ENCODE peak calls at places on chromosomes 16 and 17, in nine cellular contexts. M is AG10803, E is Panc1, K is gastrocnemius medialis, N is choroid plexus epithelial cell, R is foreskin fibroblast, S is colonic mucosa, H is epithelial cell of esophagus, X is tibial artery. T is an unnamed sample.

GRCh38 chr17:74429604-74430384 is 2.1 kb upstream of the GPRC5C start:
- DNase-seq in M (no peak), E (no peak), K (peak), N (no peak), R (no peak), S (peak), H (no peak), X (no peak), T (no peak)

GRCh38 chr17:66348605-66349165 is 46.3 kb downstream of the PRKCA start:
- DNase-seq in M (peak), E (peak), K (peak), N (peak), R (peak), S (peak), H (peak), X (no peak), T (peak)

GRCh38 chr16:88597856-88598491 is 27.8 kb downstream of the ZC3H18 start:
- DNase-seq in M (no peak), E (no peak), K (no peak), N (no peak), R (no peak), S (no peak), H (no peak), X (no peak), T (no peak)

GRCh38 chr17:6075050-6075449 is 4.9 kb downstream of the WSCD1 start:
- DNase-seq in M (no peak), E (no peak), K (peak), N (no peak), R (no peak), S (no peak), H (no peak), X (no peak), T (no peak)

GRCh38 chr17:49200423-49201083 is 9.8 kb downstream of the GNGT2 start:
- DNase-seq in M (no peak), E (no peak), K (no peak), N (no peak), R (no peak), S (no peak), H (no peak), X (no peak), T (no peak)

GRCh38 chr17:7837375-7838290 is 3.6 kb downstream of the KDM6B start:
- DNase-seq in M (no peak), E (no peak), K (no peak), N (peak), R (no peak), S (no peak), H (peak), X (no peak), T (no peak)

GRCh38 chr17:2054740-2055493 is at the start of gene HIC1:
- DNase-seq in M (peak), E (no peak), K (peak), N (peak), R (peak), S (peak), H (peak), X (peak), T (peak)

GRCh38 chr17:70168044-70168978 is 1.0 kb upstream of the KCNJ2 start:
- DNase-seq in M (peak), E (peak), K (peak), N (peak), R (peak), S (peak), H (peak), X (peak), T (peak)

GRCh38 chr17:73325527-73325842 is 13.7 kb upstream of the CDC42EP4 start:
- DNase-seq in M (peak), E (no peak), K (peak), N (peak), R (peak), S (no peak), H (peak), X (peak), T (no peak)

GRCh38 chr16:88387941-88388627 is 5.3 kb downstream of the ZNF469 start:
- DNase-seq in M (peak), E (no peak), K (peak), N (no peak), R (no peak), S (peak), H (peak), X (no peak), T (no peak)

GRCh38 chr17:69390735-69391501 is 23.6 kb upstream of the MAP2K6 start:
- DNase-seq in M (no peak), E (no peak), K (no peak), N (no peak), R (no peak), S (peak), H (no peak), X (no peak), T (no peak)

GRCh38 chr16:88706288-88706964 is at the start of the genes CTU2 and RNF166:
- DNase-seq in M (peak), E (no peak), K (peak), N (peak), R (peak), S (peak), H (peak), X (peak), T (peak)

GRCh38 chr16:13612623-13613022 is 307.3 kb upstream of the ERCC4 start:
- DNase-seq in M (no peak), E (no peak), K (no peak), N (no peak), R (no peak), S (no peak), H (no peak), X (no peak), T (no peak)

GRCh38 chr17:44774271-44775135 is 15.7 kb downstream of the ADAM11 start:
- DNase-seq in M (peak), E (no peak), K (peak), N (peak), R (peak), S (peak), H (peak), X (peak), T (peak)

GRCh38 chr16:25676820-25677219 is 14.9 kb upstream of the HS3ST4 start:
- DNase-seq in M (no peak), E (no peak), K (no peak), N (no peak), R (no peak), S (no peak), H (no peak), X (no peak), T (no peak)

GRCh38 chr17:58328195-58329034 is at the start of gene TSPOAP1:
- DNase-seq in M (no peak), E (no peak), K (no peak), N (no peak), R (no peak), S (no peak), H (no peak), X (no peak), T (no peak)

GRCh38 chr17:4505187-4505586 is 6.5 kb downstream of the SPNS2 start:
- DNase-seq in M (no peak), E (no peak), K (no peak), N (no peak), R (no peak), S (no peak), H (peak), X (no peak), T (no peak)

GRCh38 chr17:45787044-45787443 is 2.9 kb downstream of the CRHR1 start:
- DNase-seq in M (no peak), E (no peak), K (no peak), N (no peak), R (no peak), S (no peak), H (peak), X (no peak), T (no peak)

GRCh38 chr16:24729243-24729966 is at the start of gene TNRC6A:
- DNase-seq in M (peak), E (no peak), K (peak), N (peak), R (peak), S (peak), H (peak), X (peak), T (peak)

GRCh38 chr16:695355-696089 is 5.3 kb upstream of the WDR24 start:
- DNase-seq in M (no peak), E (no peak), K (no peak), N (no peak), R (no peak), S (peak), H (peak), X (no peak), T (no peak)

GRCh38 chr16:18965555-18965954 is 18.2 kb upstream of the TMC7 start:
- DNase-seq in M (no peak), E (no peak), K (no peak), N (no peak), R (no peak), S (no peak), H (no peak), X (no peak), T (no peak)
- H3K4me3 ChIP-seq in M (no peak), E (no peak), K (no peak), N (no peak), R (no peak), S (no peak), H (no peak), X (no peak), T (no peak)

DNA sequence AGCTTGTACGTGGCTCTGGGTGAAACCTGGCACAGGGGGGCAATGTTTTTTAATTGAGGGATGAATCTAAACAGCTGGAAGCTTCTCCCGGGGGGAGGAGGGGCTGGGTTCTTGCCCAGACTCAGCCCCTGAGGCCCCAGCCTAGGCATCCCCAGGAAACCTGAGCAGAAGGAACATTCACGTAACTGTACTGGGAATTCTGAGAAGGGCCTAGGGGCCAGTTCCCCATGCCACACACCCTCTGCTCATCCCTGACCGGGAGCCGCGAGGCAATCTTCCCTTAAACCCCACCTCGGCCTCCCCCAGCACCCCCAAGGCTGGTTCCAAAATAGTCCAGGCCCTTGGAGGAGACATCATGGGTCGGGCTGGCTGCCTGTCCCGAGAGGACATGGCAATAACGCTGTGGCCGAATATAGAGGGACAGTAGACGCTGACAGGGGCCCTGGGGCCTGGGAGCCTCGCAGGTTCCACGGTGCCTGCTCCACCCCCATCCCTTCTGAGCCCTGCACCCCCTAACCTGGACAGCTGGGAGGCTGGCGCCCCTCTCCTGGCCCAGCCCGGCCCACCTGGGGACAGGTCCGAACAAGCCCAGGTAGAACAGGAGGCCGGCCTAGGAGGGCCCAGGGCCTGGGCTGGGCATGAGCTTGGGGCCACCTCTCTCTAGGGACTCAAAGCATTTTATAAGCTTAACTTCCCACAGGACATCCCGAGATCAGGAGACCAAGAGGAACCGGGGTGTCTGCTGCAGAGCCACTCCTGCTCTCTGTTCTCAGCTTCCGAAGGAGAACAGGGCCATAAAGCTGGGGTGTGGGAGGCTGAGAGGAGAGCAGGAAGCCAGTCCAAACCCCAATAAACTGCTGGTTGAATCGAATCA is 83.2 kb upstream of the TOB1 start:
- DNase-seq in M (no peak), E (no peak), K (peak), N (no peak), R (no peak), S (no peak), H (no peak), X (no peak), T (no peak)
- H3K4me3 ChIP-seq in M (no peak), E (no peak), K (peak), N (no peak), R (no peak), S (no peak), H (no peak), X (no peak), T (no peak)

DNA sequence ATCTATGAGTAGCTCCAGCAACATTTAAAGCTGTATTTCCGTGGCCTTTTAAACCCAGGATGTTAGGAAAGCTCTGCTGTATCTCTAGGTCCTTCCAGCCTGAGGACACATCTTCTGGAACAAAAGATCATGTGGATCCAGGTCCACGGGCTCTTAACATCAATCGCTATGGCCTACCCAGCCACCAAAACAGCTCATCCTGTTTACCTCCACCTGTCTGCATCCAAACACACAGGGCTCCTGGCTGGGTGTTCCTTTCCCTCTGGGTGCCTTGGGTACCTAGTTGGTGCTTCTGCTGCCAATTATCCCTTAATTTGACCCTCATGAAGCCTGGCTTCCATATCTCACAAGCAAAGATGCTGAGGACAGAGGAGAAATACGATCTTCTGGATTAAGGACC is 7.0 kb downstream of the PMP22 start:
- DNase-seq in M (no peak), E (no peak), K (no peak), N (no peak), R (no peak), S (no peak), H (no peak), X (no peak), T (no peak)
- H3K4me3 ChIP-seq in M (no peak), E (no peak), K (peak), N (no peak), R (no peak), S (no peak), H (no peak), X (peak), T (no peak)

DNA sequence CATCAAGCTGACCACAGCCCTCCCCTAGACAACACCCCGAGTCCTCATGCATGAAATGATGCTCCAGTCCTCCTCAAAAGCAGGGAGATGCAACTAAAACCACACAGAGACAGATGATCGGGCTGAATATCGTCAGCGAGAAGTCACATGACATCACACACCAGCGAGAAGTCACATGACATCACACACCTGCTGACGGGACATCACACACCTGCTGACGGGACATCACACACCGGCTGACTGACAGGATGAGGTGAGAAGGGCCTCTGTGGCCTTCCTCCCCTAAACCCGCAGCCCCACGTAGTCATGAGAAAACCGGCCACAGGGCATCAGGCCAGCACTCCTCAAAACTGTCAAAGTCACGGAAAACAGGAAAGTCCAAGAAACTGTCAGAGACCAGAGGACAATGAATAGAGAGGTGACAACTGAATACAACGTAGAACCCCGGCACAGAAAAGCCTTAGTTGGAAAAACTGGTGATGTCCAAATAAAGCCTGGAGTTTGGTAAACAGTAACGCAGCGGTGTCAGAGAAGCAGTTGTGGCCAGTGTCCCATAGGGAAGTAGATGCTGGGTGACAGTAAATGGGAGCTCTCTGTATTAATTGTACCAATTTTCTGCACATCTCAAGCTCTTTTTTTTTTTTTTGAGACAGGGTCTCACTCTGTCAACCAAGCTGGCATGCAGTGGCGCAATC is 14.3 kb downstream of the LITAF start:
- DNase-seq in M (no peak), E (no peak), K (no peak), N (no peak), R (no peak), S (no peak), H (no peak), X (no peak), T (no peak)
- H3K4me3 ChIP-seq in M (no peak), E (no peak), K (no peak), N (no peak), R (no peak), S (no peak), H (no peak), X (no peak), T (no peak)

GRCh38 chr17:29613371-29613837 is 9.3 kb downstream of the CORO6 start:
- DNase-seq in M (peak), E (no peak), K (peak), N (peak), R (peak), S (peak), H (peak), X (peak), T (no peak)
- H3K4me3 ChIP-seq in M (peak), E (no peak), K (peak), N (peak), R (peak), S (peak), H (peak), X (peak), T (no peak)

GRCh38 chr17:62628845-62629555 is 1.5 kb downstream of the MRC2 start:
- DNase-seq in M (peak), E (no peak), K (no peak), N (peak), R (no peak), S (no peak), H (no peak), X (no peak), T (peak)

GRCh38 chr17:62631086-62631935 is 3.8 kb downstream of the MRC2 start:
- DNase-seq in M (no peak), E (no peak), K (no peak), N (no peak), R (no peak), S (no peak), H (no peak), X (no peak), T (no peak)

GRCh38 chr17:62631936-62632924 is 4.8 kb downstream of the MRC2 start:
- DNase-seq in M (no peak), E (no peak), K (no peak), N (no peak), R (no peak), S (no peak), H (no peak), X (no peak), T (no peak)

GRCh38 chr17:62629556-62630364 is 2.3 kb downstream of the MRC2 start:
- DNase-seq in M (peak), E (no peak), K (no peak), N (no peak), R (no peak), S (no peak), H (no peak), X (no peak), T (peak)

GRCh38 chr17:62630365-62631085 is 3.1 kb downstream of the MRC2 start:
- DNase-seq in M (no peak), E (no peak), K (no peak), N (no peak), R (no peak), S (no peak), H (peak), X (no peak), T (peak)
- H3K4me3 ChIP-seq in M (peak), E (no peak), K (no peak), N (peak), R (peak), S (no peak), H (no peak), X (no peak), T (no peak)

GRCh38 chr16:89921699-89922476 is 1.3 kb upstream of the TUBB3 start:
- DNase-seq in M (peak), E (no peak), K (no peak), N (peak), R (peak), S (peak), H (peak), X (peak), T (peak)
- H3K4me3 ChIP-seq in M (peak), E (peak), K (peak), N (peak), R (peak), S (peak), H (peak), X (peak), T (peak)

GRCh38 chr16:22423716-22424115 is 49.3 kb upstream of the CDR2 start:
- DNase-seq in M (no peak), E (no peak), K (no peak), N (no peak), R (no peak), S (no peak), H (no peak), X (no peak), T (no peak)
- H3K4me3 ChIP-seq in M (no peak), E (no peak), K (no peak), N (no peak), R (no peak), S (no peak), H (no peak), X (no peak), T (peak)

T was measured in MG63.